ENCODE peak calls at places on chromosomes 6 and 20, in eight cellular contexts. U is K562, T is GM12878, Q is SK-N-SH, D is HCT116, S is HepG2, J is Panc1, Y is GM23338. B is an unnamed sample.

GRCh38 chr6:52124126-52125121 is 37.0 kb upstream of the PKHD1 start:
- DNase-seq in U (no peak), T (no peak), Q (no peak), D (no peak), S (peak; percentile 8), J (no peak), Y (no peak), B (no peak)

GRCh38 chr6:31730631-31731086 is 1.6 kb upstream of the DDAH2 start:
- DNase-seq in U (no peak), T (no peak), Q (no peak), D (no peak), S (no peak), J (no peak), Y (no peak), B (no peak)

GRCh38 chr6:151620179-151620578 is 126.4 kb downstream of the CCDC170 start:
- DNase-seq in U (no peak), T (no peak), Q (no peak), D (no peak), S (no peak), J (no peak), Y (peak; percentile 58), B (no peak)

GRCh38 chr6:119962505-119962904 is 612.9 kb upstream of the MAN1A1 start:
- DNase-seq in U (no peak), T (no peak), Q (no peak), D (no peak), S (no peak), J (no peak), Y (no peak), B (no peak)

GRCh38 chr6:37809144-37809543 is 10.4 kb upstream of the ZFAND3 start:
- DNase-seq in U (no peak), T (no peak), Q (no peak), D (no peak), S (no peak), J (no peak), Y (no peak), B (no peak)

GRCh38 chr6:113997106-113997505 is 26.2 kb upstream of the HDAC2 start:
- DNase-seq in U (no peak), T (no peak), Q (no peak), D (peak; percentile 57), S (no peak), J (peak; percentile 78), Y (no peak), B (no peak)

GRCh38 chr20:60477958-60478357 is 519.7 kb downstream of the CDH26 start:
- DNase-seq in U (no peak), T (no peak), Q (no peak), D (no peak), S (no peak), J (no peak), Y (no peak), B (peak; percentile 42)

GRCh38 chr6:73299171-73300073 is 36.4 kb upstream of the KHDC1 start:
- DNase-seq in U (no peak), T (no peak), Q (peak; percentile 80), D (no peak), S (no peak), J (no peak), Y (peak; percentile 51), B (no peak)

GRCh38 chr6:40160826-40161225 is 226.6 kb upstream of the MOCS1 start:
- DNase-seq in U (no peak), T (no peak), Q (no peak), D (no peak), S (no peak), J (no peak), Y (no peak), B (no peak)

GRCh38 chr6:88455317-88455716 is 289.2 kb upstream of the CNR1 start:
- DNase-seq in U (no peak), T (no peak), Q (no peak), D (no peak), S (no peak), J (no peak), Y (no peak), B (no peak)

GRCh38 chr20:37711987-37712961 is 18.4 kb downstream of the CTNNBL1 start:
- DNase-seq in U (no peak), T (no peak), Q (peak; percentile 75), D (no peak), S (no peak), J (no peak), Y (no peak), B (no peak)

GRCh38 chr6:64293298-64293697 is 657.7 kb downstream of the PHF3 start:
- DNase-seq in U (no peak), T (no peak), Q (no peak), D (no peak), S (no peak), J (no peak), Y (no peak), B (no peak)

GRCh38 chr6:47349931-47350330 is 40.2 kb upstream of the TNFRSF21 start:
- DNase-seq in U (no peak), T (no peak), Q (no peak), D (no peak), S (no peak), J (no peak), Y (no peak), B (no peak)

GRCh38 chr6:21999012-21999528 is 297.8 kb downstream of the PRL start:
- DNase-seq in U (no peak), T (no peak), Q (peak; percentile 61), D (no peak), S (no peak), J (no peak), Y (no peak), B (no peak)

GRCh38 chr6:21918666-21919065 is 325.1 kb downstream of the SOX4 start:
- DNase-seq in U (no peak), T (no peak), Q (no peak), D (no peak), S (no peak), J (no peak), Y (no peak), B (no peak)

GRCh38 chr20:45290677-45291355 is 15.8 kb upstream of the RBPJL start:
- DNase-seq in U (peak; percentile 71), T (no peak), Q (peak; percentile 83), D (peak; percentile 41), S (peak; percentile 76), J (peak; percentile 56), Y (peak; percentile 89), B (peak; percentile 82)
- TF ChIP-seq POLR2AphosphoS5 in U (no peak), T (no peak), Q (no peak), D (no peak), S (no peak), J (no peak), Y (no peak), B (no peak)

DNA sequence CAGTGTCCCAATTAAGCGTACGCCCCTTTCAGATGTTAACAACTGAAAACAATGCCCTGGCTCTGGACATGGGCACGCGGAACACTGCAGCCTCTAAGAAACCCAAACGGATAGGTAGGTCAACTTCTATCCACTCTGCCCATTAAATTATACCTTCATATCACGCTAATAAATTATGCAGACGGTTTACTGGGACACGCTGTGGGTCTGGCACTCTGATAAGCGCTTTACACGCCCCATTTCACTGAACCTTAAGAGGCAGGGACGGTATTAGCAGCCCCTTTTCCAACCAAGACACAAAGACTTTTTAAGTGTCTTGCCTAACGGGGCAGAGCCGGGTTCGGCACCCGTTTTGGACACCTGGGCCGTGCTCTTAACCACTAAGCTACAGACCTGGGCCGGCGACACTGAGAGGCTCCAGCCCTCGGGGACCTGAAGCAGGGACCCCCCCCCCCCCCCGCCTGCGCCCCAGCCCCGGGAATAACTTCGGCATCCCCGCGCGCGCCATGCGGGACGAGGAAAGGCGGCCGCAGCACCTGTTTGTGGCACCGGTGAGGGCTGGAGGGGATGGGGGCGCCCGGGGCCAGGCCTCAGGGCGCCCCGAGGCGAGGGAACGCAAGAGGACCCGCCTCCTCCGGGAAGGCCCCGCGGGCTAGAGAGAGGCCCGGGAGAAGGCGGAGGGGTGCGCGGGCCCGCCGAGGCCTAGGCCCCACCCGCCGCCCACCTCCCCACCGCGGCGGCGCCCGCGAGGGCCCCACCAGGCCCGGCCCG is 619 bp downstream of the STAU1 start:
- DNase-seq in U (no peak), T (no peak), Q (peak; percentile 77), D (no peak), S (no peak), J (no peak), Y (peak; percentile 58), B (no peak)
- TF ChIP-seq REST in U (no peak), T (no peak), Q (no peak), D (no peak), S (no peak), J (no peak), Y (no peak), B (no peak)

GRCh38 chr6:167229586-167229985 is 61.5 kb upstream of the UNC93A start:
- DNase-seq in U (no peak), T (no peak), Q (no peak), D (no peak), S (no peak), J (no peak), Y (no peak), B (no peak)
- H3K4me3 ChIP-seq in U (no peak overlapping the region), T (no peak overlapping the region), Q (no peak overlapping the region), D (no peak overlapping the region), S (no peak overlapping the region), J (no peak overlapping the region), Y (peak overlapping the region; percentile 79), B (no peak overlapping the region)

DNA sequence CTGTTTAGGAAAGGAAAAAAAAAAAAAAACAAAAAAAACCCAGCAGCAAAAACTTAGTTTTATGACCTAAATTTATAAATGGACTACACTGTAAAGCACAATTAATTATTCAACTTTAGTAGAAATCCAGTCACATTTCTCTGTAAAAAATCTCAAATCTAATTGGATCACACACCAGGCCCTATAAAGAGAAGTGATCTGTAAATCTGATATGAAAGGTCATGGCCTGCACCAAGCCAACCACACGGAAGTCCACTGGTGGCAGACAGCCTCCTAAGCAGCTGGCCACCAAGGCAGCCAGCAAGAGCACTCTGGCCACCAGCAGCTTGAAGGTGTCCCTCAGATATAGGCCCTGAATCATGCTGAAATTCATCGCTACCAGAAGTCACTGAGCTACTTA is 131.6 kb downstream of the HFE start:
- DNase-seq in U (peak; percentile 44), T (no peak), Q (no peak), D (no peak), S (no peak), J (no peak), Y (no peak), B (no peak)
- TF ChIP-seq POLR2AphosphoS5 in U (no peak), T (no peak), Q (no peak), D (no peak), S (no peak), J (no peak), Y (no peak), B (no peak)

GRCh38 chr6:8047466-8048292 is 16.5 kb downstream of the BLOC1S5 start:
- DNase-seq in U (no peak), T (no peak), Q (no peak), D (no peak), S (peak; percentile 12), J (peak; percentile 45), Y (no peak), B (no peak)
- TF ChIP-seq REST in U (no peak), T (no peak), Q (no peak), D (no peak), S (no peak), J (no peak), Y (no peak), B (no peak)

DNA sequence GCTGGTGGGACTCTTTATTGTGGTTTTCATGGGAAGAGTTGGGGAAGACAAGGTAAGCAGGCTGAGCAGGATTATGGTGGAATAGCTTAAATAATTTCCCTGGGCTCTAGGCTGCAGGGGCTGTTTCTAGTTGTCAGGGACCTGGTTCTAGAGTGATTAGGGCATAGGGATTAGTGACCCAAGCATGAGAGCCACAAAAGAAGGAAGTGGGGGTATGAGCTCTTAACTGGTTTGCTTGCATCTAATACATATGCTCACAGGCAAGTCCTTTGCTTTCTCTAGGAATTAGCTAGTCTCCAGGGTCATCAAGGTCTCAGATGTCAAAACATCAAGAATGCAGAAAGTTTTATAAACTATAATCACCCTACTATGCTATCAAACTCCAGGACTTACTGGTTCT is 67.5 kb upstream of the NRN1 start:
- DNase-seq in U (no peak), T (no peak), Q (no peak), D (no peak), S (no peak), J (no peak), Y (no peak), B (no peak)
- H3K4me3 ChIP-seq in U (no peak overlapping the region), T (no peak overlapping the region), Q (no peak overlapping the region), D (no peak overlapping the region), S (no peak overlapping the region), J (no peak overlapping the region), Y (no peak overlapping the region), B (no peak overlapping the region)

B was measured in HL-60.